ENCODE peak calls at places on chromosome 7, in nine cellular contexts. One of them, this sample, is unnamed.

GRCh38 chr7:101185258-101185839 is 5.3 kb upstream of the NAT16 start:
- DNase-seq in activated CD8-positive, alpha-beta memory T cell treated with anti-CD3 and anti-CD28 coated beads, Interleukin-2, amount 50 U/mL, for 4 hours: no peak
- DNase-seq in A549: peak
- DNase-seq in activated T-cell treated with anti-CD3 and anti-CD28 coated beads for 1 hour: no peak
- DNase-seq in occipital lobe: peak
- DNase-seq in ureter: no peak
- DNase-seq in activated CD4-positive, alpha-beta T cell treated with anti-CD3 and anti-CD28 coated beads for 48 hours: no peak
- DNase-seq in brain microvascular endothelial cell: peak
- DNase-seq in lung: no peak
- DNase-seq in this sample: no peak

GRCh38 chr7:6636741-6637543 is at the start of gene ZNF316:
- DNase-seq in activated CD8-positive, alpha-beta memory T cell treated with anti-CD3 and anti-CD28 coated beads, Interleukin-2, amount 50 U/mL, for 4 hours: peak
- DNase-seq in A549: peak
- DNase-seq in activated T-cell treated with anti-CD3 and anti-CD28 coated beads for 1 hour: peak
- DNase-seq in occipital lobe: peak
- DNase-seq in ureter: peak
- DNase-seq in activated CD4-positive, alpha-beta T cell treated with anti-CD3 and anti-CD28 coated beads for 48 hours: peak
- DNase-seq in brain microvascular endothelial cell: no peak
- DNase-seq in lung: peak
- DNase-seq in this sample: peak

GRCh38 chr7:123627859-123628258 is 26.2 kb downstream of the ASB15 start:
- DNase-seq in activated CD8-positive, alpha-beta memory T cell treated with anti-CD3 and anti-CD28 coated beads, Interleukin-2, amount 50 U/mL, for 4 hours: no peak
- DNase-seq in A549: no peak
- DNase-seq in activated T-cell treated with anti-CD3 and anti-CD28 coated beads for 1 hour: no peak
- DNase-seq in occipital lobe: no peak
- DNase-seq in ureter: no peak
- DNase-seq in activated CD4-positive, alpha-beta T cell treated with anti-CD3 and anti-CD28 coated beads for 48 hours: no peak
- DNase-seq in brain microvascular endothelial cell: no peak
- DNase-seq in lung: no peak
- DNase-seq in this sample: no peak

GRCh38 chr7:6228363-6228762 is 44.1 kb downstream of the CYTH3 start:
- DNase-seq in activated CD8-positive, alpha-beta memory T cell treated with anti-CD3 and anti-CD28 coated beads, Interleukin-2, amount 50 U/mL, for 4 hours: no peak
- DNase-seq in A549: no peak
- DNase-seq in activated T-cell treated with anti-CD3 and anti-CD28 coated beads for 1 hour: no peak
- DNase-seq in occipital lobe: no peak
- DNase-seq in ureter: no peak
- DNase-seq in activated CD4-positive, alpha-beta T cell treated with anti-CD3 and anti-CD28 coated beads for 48 hours: no peak
- DNase-seq in brain microvascular endothelial cell: peak
- DNase-seq in lung: no peak
- DNase-seq in this sample: no peak

GRCh38 chr7:506921-507622 is 12.6 kb downstream of the PDGFA start:
- DNase-seq in activated CD8-positive, alpha-beta memory T cell treated with anti-CD3 and anti-CD28 coated beads, Interleukin-2, amount 50 U/mL, for 4 hours: no peak
- DNase-seq in A549: no peak
- DNase-seq in activated T-cell treated with anti-CD3 and anti-CD28 coated beads for 1 hour: no peak
- DNase-seq in occipital lobe: no peak
- DNase-seq in ureter: no peak
- DNase-seq in activated CD4-positive, alpha-beta T cell treated with anti-CD3 and anti-CD28 coated beads for 48 hours: no peak
- DNase-seq in brain microvascular endothelial cell: no peak
- DNase-seq in lung: no peak
- DNase-seq in this sample: peak

GRCh38 chr7:95213148-95213547 is 111.2 kb downstream of the PON1 start:
- DNase-seq in activated CD8-positive, alpha-beta memory T cell treated with anti-CD3 and anti-CD28 coated beads, Interleukin-2, amount 50 U/mL, for 4 hours: no peak
- DNase-seq in A549: no peak
- DNase-seq in activated T-cell treated with anti-CD3 and anti-CD28 coated beads for 1 hour: no peak
- DNase-seq in occipital lobe: no peak
- DNase-seq in ureter: no peak
- DNase-seq in activated CD4-positive, alpha-beta T cell treated with anti-CD3 and anti-CD28 coated beads for 48 hours: no peak
- DNase-seq in brain microvascular endothelial cell: no peak
- DNase-seq in lung: no peak
- DNase-seq in this sample: no peak

GRCh38 chr7:151257990-151258389 is 9.5 kb upstream of the SMARCD3 start:
- DNase-seq in activated CD8-positive, alpha-beta memory T cell treated with anti-CD3 and anti-CD28 coated beads, Interleukin-2, amount 50 U/mL, for 4 hours: no peak
- DNase-seq in A549: no peak
- DNase-seq in activated T-cell treated with anti-CD3 and anti-CD28 coated beads for 1 hour: no peak
- DNase-seq in occipital lobe: no peak
- DNase-seq in ureter: no peak
- DNase-seq in activated CD4-positive, alpha-beta T cell treated with anti-CD3 and anti-CD28 coated beads for 48 hours: no peak
- DNase-seq in brain microvascular endothelial cell: no peak
- DNase-seq in lung: no peak
- DNase-seq in this sample: no peak

GRCh38 chr7:66452165-66452564 is 176.5 kb upstream of the KCTD7 start:
- DNase-seq in activated CD8-positive, alpha-beta memory T cell treated with anti-CD3 and anti-CD28 coated beads, Interleukin-2, amount 50 U/mL, for 4 hours: no peak
- DNase-seq in A549: no peak
- DNase-seq in activated T-cell treated with anti-CD3 and anti-CD28 coated beads for 1 hour: no peak
- DNase-seq in occipital lobe: no peak
- DNase-seq in ureter: no peak
- DNase-seq in activated CD4-positive, alpha-beta T cell treated with anti-CD3 and anti-CD28 coated beads for 48 hours: no peak
- DNase-seq in brain microvascular endothelial cell: no peak
- DNase-seq in lung: no peak
- DNase-seq in this sample: no peak

GRCh38 chr7:135375908-135376699 is 133.8 kb downstream of the CNOT4 start:
- DNase-seq in activated CD8-positive, alpha-beta memory T cell treated with anti-CD3 and anti-CD28 coated beads, Interleukin-2, amount 50 U/mL, for 4 hours: no peak
- DNase-seq in A549: no peak
- DNase-seq in activated T-cell treated with anti-CD3 and anti-CD28 coated beads for 1 hour: no peak
- DNase-seq in occipital lobe: no peak
- DNase-seq in ureter: no peak
- DNase-seq in activated CD4-positive, alpha-beta T cell treated with anti-CD3 and anti-CD28 coated beads for 48 hours: no peak
- DNase-seq in brain microvascular endothelial cell: no peak
- DNase-seq in lung: no peak
- DNase-seq in this sample: no peak

GRCh38 chr7:2501947-2502646 is 17.5 kb upstream of the LFNG start:
- DNase-seq in activated CD8-positive, alpha-beta memory T cell treated with anti-CD3 and anti-CD28 coated beads, Interleukin-2, amount 50 U/mL, for 4 hours: no peak
- DNase-seq in A549: no peak
- DNase-seq in activated T-cell treated with anti-CD3 and anti-CD28 coated beads for 1 hour: no peak
- DNase-seq in occipital lobe: no peak
- DNase-seq in ureter: no peak
- DNase-seq in activated CD4-positive, alpha-beta T cell treated with anti-CD3 and anti-CD28 coated beads for 48 hours: no peak
- DNase-seq in brain microvascular endothelial cell: no peak
- DNase-seq in lung: no peak
- DNase-seq in this sample: no peak

GRCh38 chr7:117021366-117021765 is 68.1 kb downstream of the ST7 start:
- DNase-seq in activated CD8-positive, alpha-beta memory T cell treated with anti-CD3 and anti-CD28 coated beads, Interleukin-2, amount 50 U/mL, for 4 hours: no peak
- DNase-seq in A549: no peak
- DNase-seq in activated T-cell treated with anti-CD3 and anti-CD28 coated beads for 1 hour: no peak
- DNase-seq in occipital lobe: no peak
- DNase-seq in ureter: no peak
- DNase-seq in activated CD4-positive, alpha-beta T cell treated with anti-CD3 and anti-CD28 coated beads for 48 hours: no peak
- DNase-seq in brain microvascular endothelial cell: no peak
- DNase-seq in lung: no peak
- DNase-seq in this sample: no peak

GRCh38 chr7:90445633-90446032 is 23.8 kb upstream of the PTTG1IP2 start:
- DNase-seq in activated CD8-positive, alpha-beta memory T cell treated with anti-CD3 and anti-CD28 coated beads, Interleukin-2, amount 50 U/mL, for 4 hours: no peak
- DNase-seq in A549: no peak
- DNase-seq in activated T-cell treated with anti-CD3 and anti-CD28 coated beads for 1 hour: no peak
- DNase-seq in occipital lobe: no peak
- DNase-seq in ureter: no peak
- DNase-seq in activated CD4-positive, alpha-beta T cell treated with anti-CD3 and anti-CD28 coated beads for 48 hours: no peak
- DNase-seq in brain microvascular endothelial cell: no peak
- DNase-seq in lung: no peak
- DNase-seq in this sample: no peak

GRCh38 chr7:145902123-145902522 is 214.5 kb upstream of the CNTNAP2 start:
- DNase-seq in activated CD8-positive, alpha-beta memory T cell treated with anti-CD3 and anti-CD28 coated beads, Interleukin-2, amount 50 U/mL, for 4 hours: no peak
- DNase-seq in A549: no peak
- DNase-seq in activated T-cell treated with anti-CD3 and anti-CD28 coated beads for 1 hour: no peak
- DNase-seq in occipital lobe: no peak
- DNase-seq in ureter: no peak
- DNase-seq in activated CD4-positive, alpha-beta T cell treated with anti-CD3 and anti-CD28 coated beads for 48 hours: no peak
- DNase-seq in brain microvascular endothelial cell: no peak
- DNase-seq in lung: no peak
- DNase-seq in this sample: no peak

GRCh38 chr7:94055963-94056362 is 51.8 kb upstream of the BET1 start:
- DNase-seq in activated CD8-positive, alpha-beta memory T cell treated with anti-CD3 and anti-CD28 coated beads, Interleukin-2, amount 50 U/mL, for 4 hours: no peak
- DNase-seq in A549: no peak
- DNase-seq in activated T-cell treated with anti-CD3 and anti-CD28 coated beads for 1 hour: no peak
- DNase-seq in occipital lobe: no peak
- DNase-seq in ureter: no peak
- DNase-seq in activated CD4-positive, alpha-beta T cell treated with anti-CD3 and anti-CD28 coated beads for 48 hours: no peak
- DNase-seq in brain microvascular endothelial cell: no peak
- DNase-seq in lung: no peak
- DNase-seq in this sample: no peak

GRCh38 chr7:29748286-29749099 is 57.8 kb upstream of the WIPF3 start:
- DNase-seq in activated CD8-positive, alpha-beta memory T cell treated with anti-CD3 and anti-CD28 coated beads, Interleukin-2, amount 50 U/mL, for 4 hours: no peak
- DNase-seq in A549: peak
- DNase-seq in activated T-cell treated with anti-CD3 and anti-CD28 coated beads for 1 hour: no peak
- DNase-seq in occipital lobe: no peak
- DNase-seq in ureter: no peak
- DNase-seq in activated CD4-positive, alpha-beta T cell treated with anti-CD3 and anti-CD28 coated beads for 48 hours: no peak
- DNase-seq in brain microvascular endothelial cell: peak
- DNase-seq in lung: no peak
- DNase-seq in this sample: no peak

GRCh38 chr7:148031019-148031418 is 559.5 kb upstream of the C7orf33 start:
- DNase-seq in activated CD8-positive, alpha-beta memory T cell treated with anti-CD3 and anti-CD28 coated beads, Interleukin-2, amount 50 U/mL, for 4 hours: no peak
- DNase-seq in A549: no peak
- DNase-seq in activated T-cell treated with anti-CD3 and anti-CD28 coated beads for 1 hour: no peak
- DNase-seq in occipital lobe: no peak
- DNase-seq in ureter: no peak
- DNase-seq in activated CD4-positive, alpha-beta T cell treated with anti-CD3 and anti-CD28 coated beads for 48 hours: no peak
- DNase-seq in brain microvascular endothelial cell: no peak
- DNase-seq in lung: no peak
- DNase-seq in this sample: no peak

GRCh38 chr7:113764401-113765035 is 154.3 kb downstream of the PPP1R3A start:
- DNase-seq in activated CD8-positive, alpha-beta memory T cell treated with anti-CD3 and anti-CD28 coated beads, Interleukin-2, amount 50 U/mL, for 4 hours: no peak
- DNase-seq in A549: no peak
- DNase-seq in activated T-cell treated with anti-CD3 and anti-CD28 coated beads for 1 hour: no peak
- DNase-seq in occipital lobe: no peak
- DNase-seq in ureter: no peak
- DNase-seq in activated CD4-positive, alpha-beta T cell treated with anti-CD3 and anti-CD28 coated beads for 48 hours: no peak
- DNase-seq in brain microvascular endothelial cell: no peak
- DNase-seq in lung: no peak
- DNase-seq in this sample: no peak

This sample was measured in right lobe of liver.